ENCODE peak calls at places on chromosomes 1 and 21, in four cellular contexts. W, C, E and Y are unnamed samples.

GRCh38 chr21:36542312-36543101 is 62.6 kb upstream of the CLDN14 start:
- DNase-seq in W (no peak), C (peak; percentile 67), E (no peak), Y (peak; percentile 70)

GRCh38 chr1:10690484-10690883 is 106.0 kb downstream of the CASZ1 start:
- DNase-seq in W (peak; percentile 73), C (no peak), E (no peak), Y (no peak)

GRCh38 chr1:16348414-16349182 is 3.7 kb downstream of the FBXO42 start:
- DNase-seq in W (peak; percentile 19), C (no peak), E (peak; percentile 20), Y (no peak)

GRCh38 chr1:64857347-64857746 is 109.0 kb downstream of the JAK1 start:
- DNase-seq in W (no peak), C (no peak), E (no peak), Y (no peak)

GRCh38 chr21:41885341-41886024 is 6.3 kb upstream of the PRDM15 start:
- DNase-seq in W (no peak), C (no peak), E (no peak), Y (no peak)

GRCh38 chr1:13664451-13664850 is 35.5 kb upstream of the PRDM2 start:
- DNase-seq in W (no peak), C (no peak), E (no peak), Y (peak; percentile 40)

GRCh38 chr21:31343680-31344480 is at the start of gene TIAM1:
- DNase-seq in W (no peak), C (peak; percentile 49), E (no peak), Y (no peak)

GRCh38 chr1:181038399-181038873 is 4.7 kb downstream of the MR1 start:
- DNase-seq in W (peak; percentile 88), C (peak; percentile 80), E (peak; percentile 75), Y (no peak)

GRCh38 chr1:168603501-168604107 is 27.2 kb downstream of the XCL1 start:
- DNase-seq in W (peak; percentile 76), C (peak; percentile 85), E (peak; percentile 60), Y (peak; percentile 7)

GRCh38 chr1:88983791-88984552 is 8.5 kb downstream of the KYAT3 start:
- DNase-seq in W (peak; percentile 47), C (no peak), E (peak; percentile 71), Y (no peak)

GRCh38 chr1:177432897-177433296 is 262.1 kb downstream of the BRINP2 start:
- DNase-seq in W (no peak), C (no peak), E (no peak), Y (no peak)

GRCh38 chr1:118902299-118903270 is 85.6 kb downstream of the TBX15 start:
- DNase-seq in W (no peak), C (no peak), E (no peak), Y (no peak)

GRCh38 chr1:236103646-236104218 is 38.6 kb upstream of the GPR137B start:
- DNase-seq in W (peak; percentile 86), C (peak; percentile 49), E (peak; percentile 42), Y (no peak)

GRCh38 chr1:168618887-168619286 is 42.5 kb downstream of the XCL1 start:
- DNase-seq in W (no peak), C (no peak), E (no peak), Y (no peak)

GRCh38 chr1:161013104-161013590 is 7.8 kb downstream of the F11R start:
- DNase-seq in W (peak; percentile 52), C (no peak), E (no peak), Y (no peak)

GRCh38 chr1:13725714-13726175 is 25.8 kb downstream of the PRDM2 start:
- DNase-seq in W (peak; percentile 31), C (peak; percentile 30), E (peak; percentile 20), Y (no peak)

GRCh38 chr1:54199151-54199764 is 572 bp downstream of the CYB5RL start:
- DNase-seq in W (no peak), C (no peak), E (peak; percentile 8), Y (no peak)

GRCh38 chr1:157151068-157151467 is 12.9 kb upstream of the ETV3 start:
- DNase-seq in W (peak; percentile 26), C (no peak), E (no peak), Y (no peak)

GRCh38 chr1:208977861-208978260 is 605.7 kb upstream of the CAMK1G start:
- DNase-seq in W (no peak), C (no peak), E (no peak), Y (no peak)

GRCh38 chr21:34908424-34909055 is 140.6 kb downstream of the RUNX1 start:
- DNase-seq in W (peak; percentile 98), C (no peak), E (peak; percentile 90), Y (no peak)

GRCh38 chr1:167061073-167061464 is 29.1 kb downstream of the GPA33 start:
- DNase-seq in W (no peak), C (no peak), E (no peak), Y (no peak)

GRCh38 chr1:85240659-85241058 is 18.8 kb downstream of the C1orf52 start:
- DNase-seq in W (no peak), C (no peak), E (no peak), Y (no peak)

DNA sequence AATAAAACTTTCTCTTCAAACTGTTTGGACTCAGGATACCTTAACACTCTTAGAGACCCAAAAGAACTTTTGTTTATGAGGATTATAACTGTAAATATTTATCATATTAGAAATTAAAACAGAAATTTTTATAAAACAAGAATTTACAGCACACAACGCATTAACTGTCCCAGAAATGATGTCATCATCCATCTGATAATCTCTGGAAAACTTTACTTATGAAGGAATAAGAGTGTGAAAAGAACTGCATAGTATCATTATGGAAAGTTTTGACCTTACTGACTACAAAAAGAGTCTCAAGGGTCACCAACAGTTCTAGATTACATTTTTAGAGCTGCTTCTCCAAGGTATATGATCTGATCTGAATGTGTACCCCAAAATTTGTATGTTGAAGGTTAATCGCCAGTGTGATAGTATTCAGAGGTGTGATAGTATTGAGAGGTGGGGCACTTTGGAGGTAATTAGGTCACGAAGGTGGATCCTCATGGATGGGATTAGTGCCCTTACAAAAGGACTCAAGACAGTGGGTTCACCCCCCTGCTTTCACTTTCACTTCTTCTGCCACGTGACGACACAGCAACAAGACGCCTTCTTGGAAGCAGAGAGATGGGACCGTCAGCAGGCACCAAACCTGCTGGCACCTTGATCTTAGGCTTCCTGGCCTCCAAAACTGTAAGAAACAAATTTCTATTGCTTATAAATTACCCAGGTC is 95.7 kb upstream of the NR5A2 start:
- DNase-seq in W (peak; percentile 75), C (no peak), E (peak; percentile 30), Y (no peak)
- TF ChIP-seq NR2C2 in W (no peak), C (no peak), E (no peak), Y (no peak)

GRCh38 chr1:204340137-204340536 is 19.6 kb downstream of the PLEKHA6 start:
- DNase-seq in W (no peak), C (no peak), E (no peak), Y (no peak)

GRCh38 chr1:204337047-204337446 is 22.7 kb downstream of the PLEKHA6 start:
- DNase-seq in W (no peak), C (no peak), E (no peak), Y (no peak)

GRCh38 chr1:204337583-204337982 is 22.1 kb downstream of the PLEKHA6 start:
- DNase-seq in W (no peak), C (no peak), E (no peak), Y (no peak)

GRCh38 chr1:204338359-204338758 is 21.4 kb downstream of the PLEKHA6 start:
- DNase-seq in W (no peak), C (no peak), E (no peak), Y (no peak)

GRCh38 chr1:204338997-204339396 is 20.7 kb downstream of the PLEKHA6 start:
- DNase-seq in W (no peak), C (no peak), E (no peak), Y (no peak)
- TF ChIP-seq NR2C2 in W (no peak), C (no peak), E (no peak), Y (no peak)

GRCh38 chr1:158686430-158687009 is at the start of gene SPTA1:
- DNase-seq in W (peak; percentile 92), C (no peak), E (no peak), Y (no peak)

GRCh38 chr1:158689841-158690240 is 3.3 kb upstream of the SPTA1 start:
- DNase-seq in W (no peak), C (no peak), E (no peak), Y (no peak)

GRCh38 chr1:158691907-158692306 is 5.4 kb upstream of the SPTA1 start:
- DNase-seq in W (peak; percentile 86), C (no peak), E (no peak), Y (no peak)

GRCh38 chr1:158687037-158687436 is 522 bp upstream of the SPTA1 start:
- DNase-seq in W (no peak), C (no peak), E (no peak), Y (no peak)

DNA sequence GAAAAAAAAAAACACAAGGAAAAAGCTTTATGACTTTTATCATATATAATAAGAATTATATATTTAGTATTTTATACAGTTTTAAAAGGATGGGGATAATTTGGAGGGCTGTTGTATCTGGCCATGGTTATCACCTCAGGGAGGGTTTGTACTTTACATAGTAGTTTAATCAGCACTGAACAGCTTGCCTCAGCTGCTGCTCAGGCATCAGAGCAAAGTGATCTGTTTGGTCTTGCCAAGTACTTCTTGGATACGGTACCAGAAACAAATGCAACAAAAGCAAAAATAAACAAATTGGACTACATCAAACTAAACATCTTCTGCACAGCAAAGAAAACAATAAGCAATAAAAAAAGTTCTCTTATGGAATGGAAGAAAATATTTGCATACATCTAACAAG is 2.6 kb upstream of the SPTA1 start:
- DNase-seq in W (peak; percentile 84), C (no peak), E (no peak), Y (no peak)
- TF ChIP-seq NR2C2 in W (no peak), C (no peak), E (no peak), Y (no peak)

GRCh38 chr1:201585901-201586300 is 47.0 kb downstream of the NAV1 start:
- DNase-seq in W (no peak), C (no peak), E (no peak), Y (no peak)
- TF ChIP-seq NR2C2 in W (no peak), C (no peak), E (no peak), Y (no peak)

DNA sequence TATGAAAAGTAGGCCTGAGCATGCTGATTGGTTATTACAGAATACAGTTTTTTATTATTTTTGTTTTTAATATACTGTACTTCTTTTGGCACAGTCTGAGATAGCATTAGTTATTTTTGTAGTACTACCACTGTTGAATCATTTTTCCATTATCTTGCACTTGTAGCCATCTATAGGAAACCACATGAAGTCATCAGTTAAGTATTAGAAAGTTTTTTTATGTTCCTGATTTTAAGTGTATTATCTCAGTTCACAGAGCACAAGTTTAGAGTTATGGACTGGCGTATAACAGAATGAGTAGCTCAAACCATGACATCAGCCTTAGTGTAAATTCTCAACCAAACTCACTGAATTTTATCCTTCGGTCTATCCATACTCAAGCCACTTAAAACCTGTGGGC is 22.8 kb downstream of the DHX9 start:
- DNase-seq in W (no peak), C (no peak), E (no peak), Y (no peak)
- TF ChIP-seq NR2C2 in W (no peak), C (no peak), E (no peak), Y (no peak)

GRCh38 chr21:39088831-39089380 is 94.3 kb downstream of the PSMG1 start:
- DNase-seq in W (peak; percentile 43), C (no peak), E (peak; percentile 50), Y (no peak)
- TF ChIP-seq NR2C2 in W (no peak), C (no peak), E (no peak), Y (no peak)

GRCh38 chr1:19330449-19331135 is 18.5 kb downstream of the SLC66A1 start:
- DNase-seq in W (no peak), C (no peak), E (no peak), Y (no peak)
- TF ChIP-seq NR2C2 in W (no peak), C (no peak), E (no peak), Y (no peak)

GRCh38 chr1:162612606-162613400 is 19.5 kb upstream of the DDR2 start:
- DNase-seq in W (no peak), C (no peak), E (peak; percentile 4), Y (no peak)
- TF ChIP-seq NR2C2 in W (no peak), C (no peak), E (no peak), Y (no peak)